ENCODE peak calls at places on chromosomes 5 and 9, in eight cellular contexts. B is NB4; G is activated T-helper 1 cell treated with anti-CD3 and anti-CD28 coated beads, Interleukin-2, amount 50 U/mL, for 16 hours; L is EH; H is Kasumi-1; W is NCI-H460; M is T-helper 2 cell; O is erythroblast. C is an unnamed sample.

GRCh38 chr5:171649002-171649401 is 136.6 kb upstream of the SMIM23 start:
- DNase-seq in O (no peak), G (no peak), H (no peak), L (no peak), M (no peak), B (peak; percentile 26), W (no peak), C (no peak)

GRCh38 chr9:132160802-132161742 is 786 bp upstream of the NTNG2 start:
- DNase-seq in L (peak; percentile 76), W (no peak), G (no peak), H (peak; percentile 90), O (no peak), B (peak; percentile 96), M (no peak), C (peak; percentile 21)

GRCh38 chr5:116382874-116383266 is 191.8 kb downstream of the SEMA6A start:
- DNase-seq in O (no peak), M (no peak), H (no peak), L (no peak), W (no peak), G (no peak), B (no peak), C (no peak)

GRCh38 chr5:38500861-38501260 is 55.6 kb downstream of the LIFR start:
- DNase-seq in O (no peak), L (peak; percentile 73), G (no peak), M (no peak), W (no peak), H (no peak), B (no peak), C (no peak)

GRCh38 chr5:120901199-120901598 is 437.1 kb downstream of the PRR16 start:
- DNase-seq in M (no peak), G (no peak), H (peak; percentile 32), O (no peak), B (peak; percentile 31), L (peak; percentile 1), W (peak; percentile 40), C (no peak)

GRCh38 chr5:124103671-124104070 is 591.7 kb downstream of the CSNK1G3 start:
- DNase-seq in B (no peak), H (no peak), G (no peak), M (no peak), L (no peak), W (no peak), O (no peak), C (no peak)

GRCh38 chr5:61167382-61167781 is 5.1 kb upstream of the SMIM15 start:
- DNase-seq in G (no peak), M (no peak), W (peak; percentile 41), L (peak; percentile 55), H (peak; percentile 34), O (no peak), B (peak; percentile 17), C (no peak)

GRCh38 chr5:146675700-146676099 is 159.7 kb upstream of the GPR151 start:
- DNase-seq in M (no peak), W (no peak), B (no peak), G (no peak), L (no peak), O (no peak), H (no peak), C (no peak)

GRCh38 chr5:143129203-143129602 is 274.3 kb downstream of the NR3C1 start:
- DNase-seq in W (no peak), B (no peak), L (no peak), G (no peak), M (no peak), O (no peak), H (no peak), C (no peak)

C was measured in T1000.